ENCODE peak calls at places on chromosomes 12 and 14, in six cellular contexts. M is MCF 10A, P is sciatic nerve, W is HFFc6, Q is GM23338, F is HT1080. Y is an unnamed sample.

GRCh38 chr12:55172686-55173085 is 46.5 kb downstream of the OR9K2 start:
- DNase-seq in F (no peak), W (no peak), M (no peak), P (no peak), Q (no peak), Y (no peak)

GRCh38 chr12:53049582-53050318 is at the start of gene TNS2:
- DNase-seq in P (peak; percentile 85), F (peak; percentile 77), M (peak; percentile 81), W (no peak), Q (peak; percentile 82), Y (no peak)

GRCh38 chr12:90111646-90112565 is 403.3 kb upstream of the ATP2B1 start:
- DNase-seq in F (no peak), M (no peak), P (no peak), Q (no peak), W (no peak), Y (no peak)

GRCh38 chr12:44874981-44875416 is 1.1 kb downstream of the NELL2 start:
- DNase-seq in F (no peak), W (no peak), M (no peak), Q (peak; percentile 63), P (no peak), Y (no peak)

GRCh38 chr12:110758922-110759321 is 16.2 kb upstream of the PPP1CC start:
- DNase-seq in W (no peak), F (no peak), P (no peak), Q (no peak), M (no peak), Y (no peak)

GRCh38 chr14:101813171-101813759 is 51.8 kb downstream of the PPP2R5C start:
- DNase-seq in Q (no peak), P (no peak), F (no peak), W (no peak), M (no peak), Y (no peak)

GRCh38 chr14:55277972-55278740 is 6.9 kb downstream of the FBXO34 start:
- DNase-seq in W (no peak), M (no peak), F (no peak), Q (no peak), P (no peak), Y (no peak)

GRCh38 chr14:53858344-53858682 is 98.3 kb downstream of the BMP4 start:
- DNase-seq in Q (no peak), W (no peak), P (no peak), F (no peak), M (no peak), Y (no peak)

GRCh38 chr12:50610171-50610570 is 105.4 kb downstream of the DIP2B start:
- DNase-seq in Q (no peak), M (no peak), P (no peak), W (no peak), F (no peak), Y (no peak)

GRCh38 chr12:26121841-26122680 is 2.8 kb downstream of the BHLHE41 start:
- DNase-seq in M (peak; percentile 8), Q (peak; percentile 51), F (peak; percentile 17), P (no peak), W (no peak), Y (no peak)

GRCh38 chr12:85949253-85949652 is 75.2 kb downstream of the NTS start:
- DNase-seq in W (no peak), F (no peak), Q (peak; percentile 83), M (no peak), P (no peak), Y (no peak)

GRCh38 chr14:101109981-101110728 is 206.6 kb upstream of the RTL1 start:
- DNase-seq in P (no peak), F (no peak), W (no peak), M (no peak), Q (no peak), Y (no peak)

GRCh38 chr12:115341442-115341841 is 657.5 kb upstream of the TBX3 start:
- DNase-seq in F (peak; percentile 96), W (peak; percentile 99), Q (no peak), P (peak; percentile 85), M (peak; percentile 99), Y (peak; percentile 73)